ENCODE peak calls at places on chromosomes 3 and 15, in five cellular contexts. A, N, J, B and V are unnamed samples.

GRCh38 chr15:31606261-31606669 is 279.6 kb downstream of the KLF13 start:
- DNase-seq in A (no peak), J (no peak), B (no peak), N (no peak), V (no peak)

GRCh38 chr3:195763248-195763830 is 42.6 kb downstream of the MUC20 start:
- DNase-seq in A (no peak), N (no peak), B (no peak), J (no peak), V (no peak)

GRCh38 chr3:112746675-112747276 is 99.9 kb downstream of the CD200R1L start:
- DNase-seq in J (no peak), B (peak), N (no peak), A (no peak), V (no peak)

GRCh38 chr3:16523778-16524177 is 10.3 kb upstream of the RFTN1 start:
- DNase-seq in J (no peak), B (no peak), N (no peak), A (no peak), V (no peak)

GRCh38 chr3:156509209-156510174 is 45.4 kb downstream of the SSR3 start:
- DNase-seq in B (peak), N (peak), A (no peak), J (no peak), V (no peak)

GRCh38 chr15:94231728-94232086 is 346 bp downstream of the MCTP2 start:
- DNase-seq in N (no peak), B (no peak), A (peak), J (peak), V (no peak)

GRCh38 chr15:62297933-62298332 is 132.8 kb upstream of the C2CD4B start:
- DNase-seq in N (no peak), J (no peak), B (no peak), A (no peak), V (no peak)

GRCh38 chr3:48184299-48184698 is 3.9 kb downstream of the CDC25A start:
- DNase-seq in N (no peak), J (no peak), A (no peak), B (no peak), V (no peak)

GRCh38 chr3:18284716-18285115 is 140.4 kb downstream of the SATB1 start:
- DNase-seq in J (no peak), N (no peak), B (no peak), A (no peak), V (no peak)

GRCh38 chr3:35829499-35829898 is 190.2 kb downstream of the ARPP21 start:
- DNase-seq in N (no peak), B (peak), J (no peak), A (no peak), V (no peak)

GRCh38 chr15:91158415-91159394 is 58.6 kb downstream of the SV2B start:
- DNase-seq in A (no peak), J (no peak), B (no peak), N (no peak), V (no peak)

GRCh38 chr3:65170357-65171090 is 482.7 kb upstream of the ADAMTS9 start:
- DNase-seq in N (no peak), J (peak), B (peak), A (no peak), V (peak)

GRCh38 chr3:13878711-13879101 is 1.2 kb downstream of the WNT7A start:
- DNase-seq in B (no peak), N (no peak), A (no peak), J (no peak), V (no peak)

GRCh38 chr15:70559840-70560239 is 203.5 kb downstream of the UACA start:
- DNase-seq in J (no peak), A (no peak), B (no peak), N (no peak), V (peak)

GRCh38 chr15:77276943-77277342 is 143.0 kb downstream of the PEAK1 start:
- DNase-seq in B (no peak), N (no peak), A (no peak), J (no peak), V (no peak)

GRCh38 chr3:151230644-151231043 is 27.6 kb upstream of the GPR171 start:
- DNase-seq in A (no peak), J (no peak), B (no peak), N (no peak), V (no peak)